ENCODE peak calls at places on chromosomes 12 and 14, in ten cellular contexts. R, V, Q, A, M, U, W, E, O and Z are unnamed samples.

GRCh38 chr14:22213110-22213509 is 375.9 kb downstream of the DAD1 start:
- DNase-seq in A (no peak), V (no peak), O (no peak), Q (no peak), R (no peak), U (no peak), W (no peak), M (no peak), E (no peak), Z (no peak)

GRCh38 chr14:38208825-38209562 is 1.3 kb downstream of the SSTR1 start:
- DNase-seq in O (peak; percentile 61), E (no peak), Q (no peak), M (peak; percentile 83), R (no peak), V (no peak), U (no peak), A (no peak), W (no peak), Z (no peak)

GRCh38 chr12:112182499-112182898 is 57.1 kb downstream of the TRAFD1 start:
- DNase-seq in V (no peak), Q (no peak), A (no peak), O (peak; percentile 72), U (no peak), W (no peak), E (no peak), M (no peak), R (no peak), Z (peak; percentile 55)

GRCh38 chr12:52181757-52182156 is 10.1 kb downstream of the KRT80 start:
- DNase-seq in R (no peak), E (peak; percentile 78), M (no peak), O (no peak), Q (no peak), A (no peak), W (no peak), V (no peak), U (no peak), Z (no peak)

GRCh38 chr12:85835417-85835809 is 796 bp downstream of the RASSF9 start:
- DNase-seq in M (no peak), E (no peak), O (no peak), W (no peak), U (no peak), Q (no peak), A (no peak), V (no peak), R (no peak), Z (no peak)

GRCh38 chr14:64092338-64092737 is 201.8 kb downstream of the ESR2 start:
- DNase-seq in M (no peak), A (no peak), E (no peak), W (no peak), Q (no peak), R (no peak), O (no peak), U (no peak), V (no peak), Z (no peak)

GRCh38 chr12:53838978-53839377 is 87.2 kb upstream of the CISTR start:
- DNase-seq in W (no peak), A (no peak), V (no peak), E (no peak), R (no peak), M (no peak), Q (no peak), U (no peak), O (no peak), Z (no peak)

GRCh38 chr14:90281261-90281660 is 24.9 kb downstream of the PSMC1 start:
- DNase-seq in W (no peak), O (no peak), R (no peak), A (no peak), U (no peak), M (no peak), E (peak; percentile 82), V (no peak), Q (no peak), Z (no peak)

GRCh38 chr12:75533239-75533638 is 21.8 kb upstream of the KRR1 start:
- DNase-seq in R (no peak), V (no peak), O (no peak), U (no peak), A (no peak), W (no peak), E (no peak), M (no peak), Q (no peak), Z (no peak)

GRCh38 chr14:74566174-74567125 is 45.6 kb downstream of the LTBP2 start:
- DNase-seq in V (no peak), O (peak; percentile 67), E (no peak), A (peak; percentile 37), R (no peak), M (no peak), Q (no peak), U (peak; percentile 83), W (no peak), Z (no peak)

DNA sequence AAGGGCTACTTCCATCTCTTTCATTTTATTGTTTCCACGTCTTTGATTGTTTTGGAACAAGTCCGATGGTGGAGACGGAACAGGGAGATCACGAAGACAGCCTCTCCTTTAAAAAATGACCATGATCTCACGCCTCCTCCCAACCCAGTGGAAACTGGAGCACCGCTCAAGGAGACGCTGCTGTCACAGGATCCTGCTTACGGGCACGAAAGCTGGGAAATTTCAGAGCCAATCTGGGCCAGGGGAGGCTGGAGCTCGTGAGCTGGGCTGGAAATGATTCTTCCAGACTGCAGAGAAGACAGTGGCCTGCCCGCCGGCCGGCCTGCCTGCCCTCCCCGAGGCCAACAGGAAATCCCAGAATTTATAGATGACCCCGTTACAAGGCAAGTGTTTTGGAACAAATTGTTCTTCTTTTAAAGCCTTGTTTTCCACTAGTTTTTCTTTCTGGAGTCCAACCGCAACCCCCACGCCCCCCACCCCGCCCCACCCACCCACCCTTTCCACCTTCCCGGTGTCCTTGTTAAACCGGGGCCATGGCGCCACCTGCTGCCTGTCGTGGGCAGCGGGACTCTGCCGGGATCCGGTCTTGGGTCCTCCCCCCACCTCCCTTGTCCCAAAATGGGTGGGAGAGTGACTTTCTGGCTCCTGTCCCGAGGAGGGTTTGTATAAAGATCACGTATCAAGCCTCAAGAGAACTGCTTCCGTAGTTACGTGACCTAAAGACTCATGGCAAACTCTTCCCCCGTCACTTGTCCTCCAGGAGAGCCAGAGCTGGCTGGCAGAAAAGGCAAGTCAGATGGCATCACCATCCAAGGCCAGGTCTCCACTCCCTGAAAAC is 40.3 kb downstream of the MAP1LC3B2 start:
- DNase-seq in E (peak; percentile 69), A (peak; percentile 82), Q (peak; percentile 80), O (peak; percentile 94), V (peak; percentile 77), M (peak; percentile 83), W (peak; percentile 47), R (peak; percentile 50), U (peak; percentile 79), Z (peak; percentile 92)
- H3K4me3 ChIP-seq in E (peak overlapping the region; percentile 24), A (no peak overlapping the region), Q (no peak overlapping the region), O (peak overlapping the region; percentile 16), V (no peak overlapping the region), M (peak overlapping the region; percentile 12), W (no peak overlapping the region), R (no peak overlapping the region), U (no peak overlapping the region), Z (peak overlapping the region; percentile 34)

GRCh38 chr14:95494456-95494855 is 22.0 kb downstream of the SYNE3 start:
- DNase-seq in O (peak; percentile 4), Q (no peak), E (no peak), R (no peak), U (no peak), W (no peak), V (no peak), M (no peak), A (no peak), Z (no peak)

GRCh38 chr14:95493976-95494375 is 22.5 kb downstream of the SYNE3 start:
- DNase-seq in O (peak; percentile 40), Q (no peak), V (no peak), W (no peak), A (no peak), R (no peak), U (no peak), M (no peak), E (no peak), Z (no peak)

GRCh38 chr14:95496111-95496681 is 20.3 kb downstream of the SYNE3 start:
- DNase-seq in M (no peak), Q (no peak), V (no peak), E (no peak), U (no peak), O (peak; percentile 58), W (no peak), A (no peak), R (peak; percentile 70), Z (no peak)

GRCh38 chr14:95495538-95496025 is 20.9 kb downstream of the SYNE3 start:
- DNase-seq in M (peak; percentile 48), U (no peak), R (peak; percentile 52), A (no peak), O (peak; percentile 64), W (no peak), V (peak; percentile 75), E (no peak), Q (peak; percentile 75), Z (no peak)

GRCh38 chr14:95495093-95495492 is 21.4 kb downstream of the SYNE3 start:
- DNase-seq in O (peak; percentile 4), Q (no peak), U (no peak), R (no peak), E (no peak), W (no peak), A (no peak), M (no peak), V (no peak), Z (no peak)
- H3K27ac ChIP-seq in O (no peak overlapping the region), Q (no peak overlapping the region), U (no peak overlapping the region), R (peak overlapping the region; percentile 50), E (no peak overlapping the region), W (no peak overlapping the region), A (no peak overlapping the region), M (peak overlapping the region; percentile 61), V (no peak overlapping the region), Z (peak overlapping the region; percentile 34)

DNA sequence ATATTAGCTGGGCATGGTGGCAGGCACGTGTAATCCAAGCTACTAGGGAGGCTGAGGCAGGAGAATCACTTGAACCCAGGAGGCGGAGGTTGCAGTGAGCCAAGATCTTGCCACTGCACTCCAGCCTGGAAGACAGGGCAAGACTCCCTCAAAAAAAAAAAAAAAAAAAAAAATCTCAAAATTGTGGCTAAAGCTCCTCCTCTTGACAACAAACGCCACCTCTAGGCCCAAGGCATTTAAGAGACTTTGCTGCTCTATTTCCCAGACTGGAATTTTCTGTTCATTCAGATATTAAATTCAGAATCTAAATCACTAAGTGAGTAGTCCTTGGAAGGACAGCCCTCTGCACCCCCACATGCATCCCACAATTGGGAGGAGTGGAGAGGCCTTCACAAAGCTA is 1.4 kb downstream of the ZFYVE1 start:
- DNase-seq in M (no peak), V (no peak), R (no peak), E (no peak), A (no peak), U (peak; percentile 31), Q (peak; percentile 54), O (no peak), W (no peak), Z (no peak)
- H3K4me3 ChIP-seq in M (no peak overlapping the region), V (no peak overlapping the region), R (no peak overlapping the region), E (no peak overlapping the region), A (no peak overlapping the region), U (no peak overlapping the region), Q (peak overlapping the region; percentile 94), O (peak overlapping the region; percentile 74), W (no peak overlapping the region), Z (no peak overlapping the region)

DNA sequence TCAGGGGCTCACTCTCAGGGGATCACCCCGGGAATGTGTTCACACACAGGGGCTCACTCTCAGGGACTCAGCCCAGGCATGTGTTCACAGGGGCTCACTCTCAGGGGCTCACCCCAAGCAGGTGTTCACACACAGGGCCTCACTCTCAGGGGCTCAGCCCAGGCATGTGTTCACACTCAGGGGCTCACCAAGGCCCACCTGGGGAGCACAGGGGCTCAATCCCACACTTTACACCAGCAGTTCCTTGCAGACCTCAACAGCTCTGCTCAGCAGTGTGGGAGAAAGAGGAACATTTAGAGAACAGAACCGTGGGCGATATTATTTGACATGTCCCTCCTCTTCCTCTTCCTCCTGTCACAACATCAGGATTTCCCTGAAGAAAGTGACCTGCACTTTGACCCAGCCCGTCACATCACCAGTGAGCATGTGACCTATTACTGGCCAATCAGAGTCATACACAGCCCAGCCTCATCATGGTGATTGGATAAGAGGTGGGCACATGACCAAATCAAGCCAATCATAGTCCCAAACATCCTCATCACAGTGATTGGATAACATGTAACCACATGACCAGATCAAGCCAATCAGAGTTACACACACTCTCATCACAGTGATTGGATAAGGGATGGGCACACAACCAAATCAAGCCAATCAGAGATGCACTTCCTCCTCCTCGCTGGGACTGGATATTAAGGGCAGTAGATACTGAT is 359.4 kb upstream of the SFSWAP start:
- DNase-seq in W (no peak), A (no peak), Q (peak; percentile 47), U (peak; percentile 58), V (no peak), O (no peak), M (no peak), R (no peak), E (no peak), Z (peak; percentile 68)
- H3K27ac ChIP-seq in W (no peak overlapping the region), A (no peak overlapping the region), Q (no peak overlapping the region), U (no peak overlapping the region), V (no peak overlapping the region), O (no peak overlapping the region), M (no peak overlapping the region), R (no peak overlapping the region), E (no peak overlapping the region), Z (peak overlapping the region; percentile 62)